ENCODE peak calls at places on chromosomes 1 and 21, in eight cellular contexts. N is amygdala; C is A549; F is Right ventricle myocardium inferior; A is CD4-positive, alpha-beta memory T cell; X is psoas muscle; L is ureter; O is T-cell. K is an unnamed sample.

GRCh38 chr1:50620680-50621329 is 197.6 kb upstream of the DMRTA2 start:
- DNase-seq in N (peak), C (peak), F (no peak), A (no peak), X (no peak), L (no peak), O (no peak), K (peak)

GRCh38 chr1:204730826-204731459 is 45.4 kb upstream of the LRRN2 start:
- DNase-seq in N (no peak), C (no peak), F (no peak), A (no peak), X (no peak), L (peak), O (no peak), K (no peak)

GRCh38 chr1:75083223-75083622 is 51.0 kb upstream of the LHX8 start:
- DNase-seq in N (no peak), C (no peak), F (no peak), A (no peak), X (no peak), L (no peak), O (no peak), K (no peak)

GRCh38 chr1:18955442-18956188 is 861 bp downstream of the IFFO2 start:
- DNase-seq in N (no peak), C (no peak), F (no peak), A (peak), X (peak), L (peak), O (peak), K (no peak)

GRCh38 chr1:240190881-240191385 is 99.2 kb downstream of the FMN2 start:
- DNase-seq in N (no peak), C (peak), F (no peak), A (no peak), X (no peak), L (no peak), O (no peak), K (no peak)

GRCh38 chr1:150008699-150009098 is 1.8 kb downstream of the OTUD7B start:
- DNase-seq in N (no peak), C (no peak), F (no peak), A (no peak), X (no peak), L (no peak), O (no peak), K (no peak)

GRCh38 chr1:17672226-17672625 is 82.9 kb upstream of the ACTL8 start:
- DNase-seq in N (no peak), C (no peak), F (no peak), A (no peak), X (no peak), L (no peak), O (no peak), K (no peak)

GRCh38 chr21:37449302-37449937 is 82.8 kb downstream of the DYRK1A start:
- DNase-seq in N (no peak), C (no peak), F (no peak), A (no peak), X (no peak), L (no peak), O (no peak), K (no peak)

GRCh38 chr1:1167416-1168155 is 6.1 kb upstream of the TTLL10 start:
- DNase-seq in N (no peak), C (no peak), F (peak), A (no peak), X (peak), L (no peak), O (no peak), K (no peak)

GRCh38 chr1:7387053-7387861 is 383.8 kb upstream of the VAMP3 start:
- DNase-seq in N (no peak), C (no peak), F (no peak), A (no peak), X (no peak), L (peak), O (no peak), K (no peak)

GRCh38 chr1:221779771-221780170 is 37.9 kb upstream of the DUSP10 start:
- DNase-seq in N (no peak), C (no peak), F (no peak), A (no peak), X (no peak), L (no peak), O (no peak), K (no peak)

GRCh38 chr1:60972841-60973364 is 109.5 kb upstream of the NFIA start:
- DNase-seq in N (no peak), C (peak), F (no peak), A (no peak), X (no peak), L (no peak), O (no peak), K (no peak)

GRCh38 chr1:53573522-53573921 is 114.3 kb downstream of the DMRTB1 start:
- DNase-seq in N (no peak), C (no peak), F (no peak), A (no peak), X (no peak), L (no peak), O (no peak), K (no peak)

K was measured in lung.